ENCODE peak calls at places on chromosome 12, in six cellular contexts. Z is A673, F is uterus, S is lung, O is AG09309, T is LNCaP clone FGC. I is an unnamed sample.

GRCh38 chr12:72699362-72699761 is 427.2 kb downstream of the TRHDE start:
- DNase-seq in Z (no peak), F (no peak), S (no peak), O (no peak), T (no peak), I (no peak)

GRCh38 chr12:46794593-46795190 is 31.1 kb downstream of the SLC38A4 start:
- DNase-seq in Z (no peak), F (no peak), S (no peak), O (no peak), T (no peak), I (no peak)

GRCh38 chr12:69331846-69332684 is 16.1 kb upstream of the LYZ start:
- DNase-seq in Z (no peak), F (no peak), S (no peak), O (no peak), T (no peak), I (no peak)

GRCh38 chr12:93336344-93336743 is 41.4 kb upstream of the NUDT4 start:
- DNase-seq in Z (no peak), F (no peak), S (no peak), O (no peak), T (no peak), I (peak)

GRCh38 chr12:67333649-67334048 is 64.5 kb downstream of the CAND1 start:
- DNase-seq in Z (no peak), F (no peak), S (no peak), O (no peak), T (no peak), I (no peak)

GRCh38 chr12:1173806-1174617 is 183.0 kb downstream of the ERC1 start:
- DNase-seq in Z (no peak), F (no peak), S (no peak), O (no peak), T (no peak), I (no peak)

GRCh38 chr12:113422030-113422900 is at the start of gene SDSL:
- DNase-seq in Z (peak), F (peak), S (peak), O (peak), T (peak), I (peak)

GRCh38 chr12:38508246-38508645 is 191.7 kb downstream of the ALG10B start:
- DNase-seq in Z (no peak), F (no peak), S (no peak), O (no peak), T (no peak), I (no peak)

GRCh38 chr12:1644523-1645438 is 15.8 kb downstream of the WNT5B start:
- DNase-seq in Z (peak), F (peak), S (peak), O (no peak), T (no peak), I (peak)

GRCh38 chr12:40469736-40470135 is 222.5 kb upstream of the CNTN1 start:
- DNase-seq in Z (no peak), F (no peak), S (no peak), O (no peak), T (no peak), I (no peak)

GRCh38 chr12:62848418-62848817 is 86.5 kb downstream of the PPM1H start:
- DNase-seq in Z (no peak), F (no peak), S (no peak), O (peak), T (no peak), I (peak)

GRCh38 chr12:91053951-91054715 is 3.7 kb downstream of the KERA start:
- DNase-seq in Z (no peak), F (peak), S (no peak), O (peak), T (no peak), I (peak)

GRCh38 chr12:53991077-53991460 is 6.1 kb downstream of the HOXC10 start:
- DNase-seq in Z (no peak), F (no peak), S (no peak), O (no peak), T (no peak), I (no peak)

DNA sequence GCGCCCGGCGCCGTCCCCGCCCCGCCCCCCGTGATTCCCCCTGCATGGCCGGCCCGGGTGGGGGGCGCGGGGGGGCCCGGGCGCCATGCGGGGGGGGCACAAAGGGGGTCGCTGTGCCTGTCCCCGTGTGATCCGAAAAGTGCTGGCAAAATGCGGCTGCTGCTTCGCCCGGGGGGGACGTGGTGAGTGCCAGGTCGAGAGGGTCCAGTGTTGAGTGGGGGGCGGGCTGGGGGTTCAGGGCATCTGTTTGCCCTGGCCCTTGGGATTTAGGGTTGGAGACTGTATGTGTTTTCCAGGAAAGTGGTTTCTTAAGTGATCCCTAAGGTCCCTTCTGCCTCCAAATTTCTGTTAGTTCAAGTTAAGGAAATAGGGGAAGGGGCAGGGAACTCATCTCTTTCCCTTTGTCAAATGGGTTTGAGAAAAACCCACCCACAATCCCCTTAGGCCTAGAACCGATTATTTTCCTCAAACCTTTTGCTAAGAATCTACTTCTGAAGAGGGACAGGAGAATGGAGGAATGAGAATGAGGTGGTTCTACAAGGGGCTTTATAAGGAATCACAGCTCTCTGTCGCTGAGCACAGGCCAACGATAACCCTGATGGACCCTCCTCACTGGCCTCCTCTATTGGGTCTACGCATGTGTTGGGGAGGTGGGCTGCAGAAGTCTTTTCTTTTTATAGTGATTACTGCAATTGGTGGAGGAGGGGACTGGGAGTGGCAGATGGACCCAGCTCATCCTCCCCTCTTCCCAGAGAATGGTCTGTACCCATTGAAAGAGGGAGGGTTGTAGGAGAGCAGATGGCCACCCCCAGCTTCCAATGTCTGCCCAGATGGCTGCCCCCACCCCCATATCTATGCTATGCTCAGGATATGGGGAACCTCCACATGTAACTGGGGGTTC is 825 bp downstream of the ARHGEF25 start:
- DNase-seq in Z (no peak), F (no peak), S (no peak), O (no peak), T (no peak), I (no peak)
- H3K4me3 ChIP-seq in Z (peak), F (peak), S (no peak), O (peak), T (peak), I (peak)

GRCh38 chr12:49223590-49224369 is 34.9 kb upstream of the TUBA1A start:
- DNase-seq in Z (no peak), F (no peak), S (no peak), O (no peak), T (no peak), I (no peak)

GRCh38 chr12:49219417-49220026 is 30.6 kb upstream of the TUBA1A start:
- DNase-seq in Z (no peak), F (no peak), S (no peak), O (no peak), T (no peak), I (no peak)

GRCh38 chr12:49220972-49221371 is 32.1 kb upstream of the TUBA1A start:
- DNase-seq in Z (no peak), F (no peak), S (no peak), O (no peak), T (no peak), I (no peak)

GRCh38 chr12:49225551-49226166 is 36.8 kb upstream of the TUBA1A start:
- DNase-seq in Z (peak), F (no peak), S (peak), O (no peak), T (no peak), I (peak)

GRCh38 chr12:49223122-49223521 is 34.2 kb upstream of the TUBA1A start:
- DNase-seq in Z (no peak), F (no peak), S (no peak), O (no peak), T (no peak), I (no peak)
- H3K4me3 ChIP-seq in Z (no peak), F (no peak), S (no peak), O (no peak), T (no peak), I (no peak)

GRCh38 chr12:130936566-130936965 is 17.1 kb upstream of the ADGRD1 start:
- DNase-seq in Z (no peak), F (no peak), S (no peak), O (no peak), T (no peak), I (no peak)

GRCh38 chr12:130929363-130929762 is 24.3 kb upstream of the ADGRD1 start:
- DNase-seq in Z (no peak), F (no peak), S (no peak), O (no peak), T (no peak), I (no peak)

GRCh38 chr12:130934753-130935152 is 19.0 kb upstream of the ADGRD1 start:
- DNase-seq in Z (no peak), F (no peak), S (no peak), O (no peak), T (no peak), I (no peak)

GRCh38 chr12:130932061-130932650 is 21.6 kb upstream of the ADGRD1 start:
- DNase-seq in Z (no peak), F (no peak), S (no peak), O (no peak), T (no peak), I (no peak)

DNA sequence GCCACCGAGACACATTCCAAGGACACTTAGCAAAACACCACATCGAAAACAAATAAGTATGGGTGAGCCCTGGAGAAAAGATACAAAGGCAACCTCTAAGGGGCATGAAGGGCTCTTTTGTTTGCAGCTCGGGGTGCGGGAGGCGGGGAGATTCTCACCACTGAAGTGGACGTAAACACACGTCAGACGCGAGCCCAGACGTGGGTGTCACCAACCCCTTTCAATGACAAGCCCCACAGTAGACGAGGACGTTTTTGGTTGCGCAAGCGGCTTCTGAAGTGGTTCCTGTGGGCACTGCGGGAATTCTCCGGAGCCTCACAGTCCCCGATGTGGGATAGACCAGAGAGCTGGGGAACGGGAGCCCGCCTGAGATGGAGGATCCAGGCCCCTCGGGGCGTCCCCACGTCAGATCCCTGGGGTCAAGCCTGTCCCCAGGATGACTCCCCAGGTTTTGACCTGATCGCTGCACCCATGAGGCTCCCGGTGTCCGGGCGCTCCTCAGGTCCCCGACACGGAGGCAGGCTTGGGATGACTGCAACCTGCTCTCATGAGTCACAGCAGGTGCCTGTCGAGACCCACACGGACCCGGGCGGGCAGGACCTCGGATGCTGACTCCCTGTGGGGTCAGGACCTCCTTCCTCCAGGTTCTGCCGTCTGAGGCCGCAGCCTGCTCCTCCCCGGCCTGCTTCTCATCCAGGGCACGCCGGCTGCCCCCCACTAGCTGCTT is 20.3 kb upstream of the ADGRD1 start:
- DNase-seq in Z (peak), F (no peak), S (peak), O (no peak), T (no peak), I (no peak)
- H3K4me3 ChIP-seq in Z (peak), F (no peak), S (no peak), O (no peak), T (no peak), I (no peak)

DNA sequence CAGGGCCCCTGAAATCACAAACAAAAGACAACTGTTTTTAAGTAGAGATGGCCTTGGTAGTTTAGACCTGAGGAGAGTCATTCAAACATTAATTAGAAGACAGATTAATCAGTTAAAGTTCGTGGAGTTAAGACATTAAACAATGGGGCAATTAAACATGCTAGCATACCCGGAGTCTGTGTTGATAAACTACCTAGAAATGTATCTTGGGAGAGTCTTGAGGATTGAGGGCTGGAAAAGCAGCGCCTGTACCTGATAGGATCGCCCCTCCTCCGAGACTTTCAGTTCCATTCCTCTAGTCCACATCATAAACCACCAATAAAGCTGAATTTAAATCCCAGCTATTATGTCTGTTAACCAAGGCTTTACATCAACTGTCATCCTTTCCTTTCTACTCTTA is 1.0 kb upstream of the KRAS start:
- DNase-seq in Z (no peak), F (no peak), S (no peak), O (no peak), T (no peak), I (no peak)
- H3K4me3 ChIP-seq in Z (peak), F (peak), S (no peak), O (peak), T (peak), I (peak)

DNA sequence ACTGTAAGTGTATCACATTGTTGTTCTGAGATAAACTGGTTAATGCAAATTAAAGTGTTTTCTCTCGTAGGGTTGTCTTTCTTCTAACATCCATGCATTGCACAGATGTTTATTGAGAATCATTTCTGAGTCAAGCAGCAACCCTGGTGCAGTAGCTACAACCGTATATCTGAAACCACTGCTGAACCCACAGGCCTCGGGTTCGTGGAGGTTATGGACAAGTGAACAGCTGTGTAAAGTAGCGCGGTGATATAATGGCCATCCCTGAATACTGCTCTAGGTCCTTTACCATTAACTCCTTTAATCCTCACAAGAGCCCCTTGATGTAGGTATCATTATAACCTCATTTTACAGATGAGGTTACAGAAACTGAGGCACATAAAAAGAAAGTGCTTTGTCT is 486.1 kb upstream of the TMEM132C start:
- DNase-seq in Z (no peak), F (no peak), S (no peak), O (no peak), T (no peak), I (no peak)
- H3K4me3 ChIP-seq in Z (no peak), F (no peak), S (no peak), O (no peak), T (no peak), I (no peak)

DNA sequence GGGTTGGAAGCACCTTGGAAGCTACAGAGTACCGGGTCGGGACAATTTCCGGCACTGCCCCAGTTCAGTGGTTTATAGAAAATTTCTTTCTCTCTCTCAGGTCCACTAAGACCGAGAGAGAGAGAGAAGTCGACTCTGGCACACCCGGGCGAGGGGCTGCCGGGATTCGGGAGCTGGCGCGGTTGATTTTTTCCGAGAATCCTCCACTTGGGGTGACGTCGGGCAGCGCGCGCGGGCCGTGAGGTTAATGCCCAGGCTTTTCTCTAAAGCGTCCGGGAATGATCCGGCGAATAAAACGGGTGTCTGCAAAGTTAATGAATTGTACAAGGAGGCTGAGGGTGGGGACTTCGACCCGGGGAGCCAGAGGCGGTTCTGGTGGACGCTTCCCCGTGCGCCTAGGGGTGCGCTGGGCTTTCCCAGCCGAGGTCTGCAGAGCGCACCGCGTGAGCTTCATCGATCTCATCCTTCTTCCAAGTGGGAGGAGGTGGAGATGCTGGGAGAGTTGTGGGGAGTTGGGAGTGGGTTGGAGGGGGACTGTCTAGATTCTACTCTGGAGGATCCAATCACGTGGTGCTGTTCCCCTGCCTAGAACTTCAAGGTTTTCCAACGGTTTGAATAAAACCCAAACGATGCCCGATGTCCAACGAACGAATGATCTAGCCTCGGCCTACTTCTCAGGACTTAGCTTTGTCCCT is 51.9 kb upstream of the TBX3 start:
- DNase-seq in Z (no peak), F (no peak), S (no peak), O (no peak), T (no peak), I (no peak)
- H3K4me3 ChIP-seq in Z (no peak), F (no peak), S (no peak), O (no peak), T (no peak), I (no peak)

GRCh38 chr12:9925746-9926393 is 6.3 kb downstream of the CLEC2A start:
- DNase-seq in Z (peak), F (no peak), S (no peak), O (no peak), T (no peak), I (peak)
- H3K4me3 ChIP-seq in Z (no peak), F (no peak), S (no peak), O (no peak), T (no peak), I (peak)

I was measured in choroid plexus epithelial cell.